ENCODE peak calls at places on chromosomes 12 and 14, in five cellular contexts. E is sigmoid colon, L is right lobe of liver, W is H1, M is gastrocnemius medialis. K is an unnamed sample. For H3K4me1, the result is how much of the 10 kb centered on the place peaks cover.

GRCh38 chr12:64699504-64700115 is 59.6 kb downstream of the GNS start:
- DNase-seq in E (no peak), M (no peak), L (peak), W (no peak), K (no peak)

GRCh38 chr12:76551482-76551888 is 8.1 kb downstream of the OSBPL8 start:
- DNase-seq in M (no peak), W (no peak), L (no peak), E (no peak), K (no peak)

GRCh38 chr14:89214221-89214965 is 202.6 kb downstream of the FOXN3 start:
- DNase-seq in L (peak), M (peak), E (no peak), W (no peak), K (peak)

GRCh38 chr12:83210933-83211332 is 524.2 kb downstream of the TMTC2 start:
- DNase-seq in L (no peak), W (no peak), E (no peak), M (no peak), K (no peak)

GRCh38 chr12:104551313-104551931 is 94.7 kb downstream of the CHST11 start:
- DNase-seq in W (no peak), E (no peak), L (no peak), M (no peak), K (no peak)

GRCh38 chr12:15627995-15628945 is 160.9 kb downstream of the EPS8 start:
- DNase-seq in W (no peak), M (no peak), E (no peak), L (no peak), K (no peak)

GRCh38 chr14:68312884-68313725 is 479.8 kb downstream of the ZFP36L1 start:
- DNase-seq in L (no peak), M (no peak), W (no peak), E (no peak), K (no peak)

GRCh38 chr14:58104808-58105207 is 47.2 kb downstream of the ARMH4 start:
- DNase-seq in M (no peak), L (no peak), E (no peak), W (no peak), K (no peak)

GRCh38 chr14:93011650-93012317 is 88.8 kb downstream of the CHGA start:
- DNase-seq in L (no peak), M (peak), W (no peak), E (no peak), K (no peak)

GRCh38 chr12:38850463-38850862 is 54.9 kb downstream of the CPNE8 start:
- DNase-seq in E (no peak), W (no peak), M (no peak), L (no peak), K (no peak)

GRCh38 chr14:65808390-65808789 is 395.9 kb downstream of the FUT8 start:
- DNase-seq in W (no peak), M (no peak), E (no peak), L (no peak), K (no peak)

GRCh38 chr12:57224278-57224972 is 5.1 kb upstream of the SHMT2 start:
- DNase-seq in W (no peak), L (no peak), E (no peak), M (no peak), K (no peak)

GRCh38 chr12:13062669-13063068 is 18.5 kb downstream of the FAM234B start:
- DNase-seq in W (no peak), E (no peak), M (no peak), L (no peak), K (no peak)

GRCh38 chr12:14249368-14249767 is 116.1 kb upstream of the ATF7IP start:
- DNase-seq in E (no peak), W (no peak), M (no peak), L (no peak), K (no peak)

GRCh38 chr12:52317443-52318052 is 3.6 kb downstream of the KRT83 start:
- DNase-seq in L (no peak), E (no peak), W (no peak), M (no peak), K (no peak)

GRCh38 chr14:101500681-101501080 is 60.6 kb upstream of the DIO3 start:
- DNase-seq in M (no peak), L (peak), W (no peak), E (peak), K (no peak)

GRCh38 chr12:130499474-130499873 is 161.8 kb downstream of the PIWIL1 start:
- DNase-seq in W (no peak), E (no peak), M (no peak), L (no peak), K (no peak)

GRCh38 chr14:56754966-56755365 is 55.3 kb downstream of the OTX2 start:
- DNase-seq in M (no peak), W (no peak), L (no peak), E (no peak), K (no peak)

GRCh38 chr14:52906141-52906601 is 44.7 kb downstream of the FERMT2 start:
- DNase-seq in E (no peak), W (no peak), L (no peak), M (no peak), K (no peak)

GRCh38 chr12:105212431-105212830 is 23.5 kb downstream of the APPL2 start:
- DNase-seq in M (no peak), L (no peak), W (no peak), E (no peak), K (no peak)

GRCh38 chr14:92952497-92953298 is 29.7 kb downstream of the CHGA start:
- DNase-seq in M (no peak), W (no peak), L (no peak), E (no peak), K (no peak)

GRCh38 chr12:92719674-92720073 is 16.9 kb downstream of the PLEKHG7 start:
- DNase-seq in L (no peak), W (no peak), M (no peak), E (no peak), K (no peak)

GRCh38 chr12:104166465-104166864 is 28.5 kb upstream of the NFYB start:
- DNase-seq in E (no peak), M (no peak), W (no peak), L (no peak), K (no peak)

GRCh38 chr14:105710119-105711057 is 184.0 kb downstream of the TMEM121 start:
- DNase-seq in M (no peak), W (no peak), E (no peak), L (no peak), K (no peak)

GRCh38 chr12:89671469-89671868 is 37.2 kb downstream of the ATP2B1 start:
- DNase-seq in E (no peak), L (no peak), W (no peak), M (no peak), K (no peak)

GRCh38 chr12:15580431-15580830 is 208.8 kb downstream of the EPS8 start:
- DNase-seq in E (no peak), L (no peak), W (no peak), M (no peak), K (no peak)

GRCh38 chr14:34826661-34827060 is 48.5 kb downstream of the BAZ1A start:
- DNase-seq in M (no peak), E (no peak), L (no peak), W (no peak), K (no peak)

GRCh38 chr14:87334997-87335675 is 657.8 kb downstream of the GALC start:
- DNase-seq in W (no peak), L (no peak), M (no peak), E (no peak), K (no peak)

GRCh38 chr14:79825046-79825521 is 386.2 kb downstream of the DIO2 start:
- DNase-seq in E (no peak), M (peak), L (no peak), W (no peak), K (no peak)

GRCh38 chr12:94761559-94761958 is 111.2 kb upstream of the TMCC3 start:
- DNase-seq in W (no peak), E (no peak), L (no peak), M (no peak), K (no peak)

GRCh38 chr12:52645120-52645761 is 6.8 kb downstream of the KRT2 start:
- DNase-seq in M (no peak), W (peak), E (no peak), L (no peak), K (no peak)

DNA sequence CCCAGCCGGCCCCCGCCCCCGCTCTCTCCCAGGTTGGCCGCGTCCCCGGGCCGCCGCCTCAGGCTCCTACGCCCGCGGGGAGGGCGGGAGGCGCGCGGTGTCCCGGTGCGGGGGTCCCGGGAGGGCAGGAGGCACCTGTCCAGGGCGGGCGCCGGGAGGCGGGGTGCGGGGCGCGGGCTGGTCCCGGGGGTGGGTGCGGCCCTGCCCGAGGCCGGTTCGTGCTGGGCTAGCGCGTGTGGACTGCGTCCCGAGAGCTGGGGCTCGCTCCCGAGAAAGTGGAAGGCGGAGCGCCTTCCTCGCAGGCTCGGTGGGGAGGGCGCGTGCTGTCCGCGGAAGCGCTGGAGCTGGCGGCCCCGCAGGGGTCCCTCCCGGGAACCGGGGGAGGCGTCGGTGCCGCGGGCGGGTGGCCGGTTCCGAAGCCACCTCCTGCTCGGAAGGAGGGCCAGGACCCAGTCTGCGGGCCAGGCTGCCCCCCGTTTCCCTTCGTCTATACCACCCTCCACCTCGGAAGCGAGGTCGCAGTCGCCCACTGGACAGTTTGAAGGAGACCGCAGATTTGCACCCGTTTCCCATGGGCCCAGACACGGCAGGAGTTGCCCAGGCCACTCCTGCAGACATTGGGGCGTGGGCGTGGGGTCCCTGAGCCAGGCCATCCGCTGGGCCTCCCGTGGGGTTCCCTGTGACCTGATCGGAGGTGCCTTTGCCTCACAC is 636 bp downstream of the ZFYVE21 start:
- DNase-seq in W (no peak), E (no peak), M (no peak), L (no peak), K (peak)
- H3K4me1 ChIP-seq in W (under half), E (half or more), M (half or more), L (under half), K (half or more)

GRCh38 chr12:70402597-70402996 is 36.5 kb downstream of the KCNMB4 start:
- DNase-seq in L (no peak), M (no peak), W (no peak), E (no peak), K (no peak)
- TF ChIP-seq CTCF in L (no peak), M (no peak), W (no peak), E (no peak), K (no peak)

DNA sequence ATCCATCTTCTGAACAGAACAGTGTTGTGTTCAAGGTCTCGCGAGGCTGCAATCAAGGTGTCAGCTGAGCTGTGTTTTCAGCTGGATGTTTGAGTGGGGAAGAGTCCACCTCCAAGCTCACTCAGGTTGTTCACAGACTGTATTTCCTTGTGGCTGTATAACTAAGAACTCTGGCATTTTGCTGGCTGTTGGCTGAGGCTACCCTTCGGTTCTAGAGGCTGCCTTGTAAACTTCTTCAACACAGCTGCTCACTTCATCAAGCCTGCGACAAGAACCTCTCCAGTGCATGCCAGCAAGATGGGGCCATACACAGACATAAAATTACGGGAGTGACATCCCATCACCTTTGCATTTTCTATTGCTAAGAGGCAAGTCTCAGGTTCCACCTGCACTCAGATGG is 12.7 kb downstream of the FOS start:
- DNase-seq in L (no peak), E (peak), M (no peak), W (no peak), K (no peak)
- H3K4me1 ChIP-seq in L (under half), E (under half), M (under half), W (under half), K (under half)

GRCh38 chr14:60277605-60278190 is 28.7 kb downstream of the PPM1A start:
- DNase-seq in E (no peak), W (no peak), L (no peak), M (no peak), K (no peak)

GRCh38 chr14:60276347-60276746 is 27.3 kb downstream of the PPM1A start:
- DNase-seq in L (no peak), E (no peak), M (no peak), W (no peak), K (no peak)

GRCh38 chr14:60275932-60276331 is 26.9 kb downstream of the PPM1A start:
- DNase-seq in M (no peak), W (no peak), L (no peak), E (no peak), K (no peak)

GRCh38 chr14:60274448-60274847 is 25.4 kb downstream of the PPM1A start:
- DNase-seq in W (no peak), L (no peak), E (no peak), M (no peak), K (no peak)

GRCh38 chr14:60272177-60272576 is 23.2 kb downstream of the PPM1A start:
- DNase-seq in W (no peak), E (no peak), L (no peak), M (no peak), K (no peak)
- TF ChIP-seq CTCF in W (no peak), E (no peak), L (no peak), M (no peak), K (no peak)

GRCh38 chr12:132495165-132495544 is 5.2 kb downstream of the FBRSL1 start:
- DNase-seq in E (no peak), L (no peak), W (no peak), M (no peak), K (no peak)
- H3K4me1 ChIP-seq in E (half or more), L (under half), W (under half), M (half or more), K (half or more)

DNA sequence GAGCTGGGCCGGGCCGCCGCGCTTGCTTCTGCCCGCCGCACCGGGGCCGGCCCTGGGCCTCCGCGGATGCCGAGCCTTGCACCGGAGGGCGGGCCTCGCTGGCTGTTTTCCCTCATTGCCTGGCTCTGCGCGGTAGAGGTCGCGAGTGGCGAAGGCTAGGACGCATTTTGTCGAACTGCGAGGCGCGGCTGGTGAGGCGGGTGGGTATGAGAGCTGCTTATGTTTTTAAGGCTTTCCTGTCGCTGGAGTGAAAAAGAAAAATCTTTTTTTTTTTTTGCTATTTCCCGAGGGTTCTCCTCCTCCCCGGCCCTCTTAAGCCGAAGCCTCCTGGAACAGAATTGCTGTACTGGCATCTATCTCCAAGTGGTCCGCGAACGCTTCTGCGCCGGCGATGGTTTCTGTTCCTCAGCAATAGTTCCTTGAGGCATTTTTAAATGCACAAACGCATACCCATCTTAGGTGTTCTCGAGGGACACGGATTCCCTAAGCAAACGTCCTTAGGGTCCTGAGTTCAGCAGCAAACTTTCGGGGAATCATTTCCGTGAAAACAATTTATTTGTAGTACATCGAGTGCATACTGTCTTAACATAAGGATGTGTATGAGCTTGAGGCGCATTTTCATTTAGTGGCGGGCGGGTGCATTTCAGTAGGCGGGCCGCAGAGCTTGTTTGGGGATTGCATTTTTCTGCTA is 631 bp downstream of the RESF1 start:
- DNase-seq in E (peak), L (peak), M (peak), W (no peak), K (peak)
- TF ChIP-seq CTCF in E (no peak), L (no peak), M (no peak), W (no peak), K (no peak)

GRCh38 chr12:108448246-108448645 is 66.8 kb upstream of the FICD start:
- DNase-seq in W (no peak), M (no peak), L (no peak), E (no peak), K (no peak)

GRCh38 chr12:108442910-108443309 is 72.2 kb upstream of the FICD start:
- DNase-seq in L (no peak), E (no peak), M (no peak), W (no peak), K (no peak)

GRCh38 chr12:108447168-108447840 is 67.8 kb upstream of the FICD start:
- DNase-seq in W (no peak), E (no peak), M (no peak), L (no peak), K (no peak)

GRCh38 chr12:108449478-108449877 is 65.6 kb upstream of the FICD start:
- DNase-seq in W (no peak), L (no peak), E (no peak), M (no peak), K (no peak)

DNA sequence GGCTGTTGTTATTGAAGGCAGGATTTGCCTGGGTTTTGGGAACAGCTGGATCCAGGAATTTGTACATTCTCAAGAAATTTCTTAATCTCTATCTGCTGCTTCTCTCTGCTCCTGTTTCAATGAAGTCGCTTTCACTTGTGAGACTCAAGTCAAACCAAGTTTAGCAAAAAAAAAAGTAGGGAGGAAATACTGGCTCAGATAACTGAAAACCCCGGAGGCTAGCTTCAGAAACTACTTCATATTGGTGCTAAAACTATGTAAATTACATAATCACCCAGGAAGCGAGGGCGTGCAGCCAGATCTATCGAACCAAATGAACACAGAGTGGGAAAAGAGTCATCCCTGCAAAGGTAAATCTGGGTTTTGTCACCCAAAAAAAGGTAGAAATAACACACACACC is 68.3 kb upstream of the FICD start:
- DNase-seq in W (no peak), M (no peak), E (peak), L (no peak), K (no peak)
- H3K4me1 ChIP-seq in W (under half), M (under half), E (under half), L (under half), K (under half)

K was measured in psoas muscle.